ENCODE peak calls at places on chromosomes 11 and 22, in four cellular contexts. One of them, this sample, is unnamed. For H3K4me1, the result is how much of the 10 kb centered on the place peaks cover.

GRCh38 chr11:9446230-9446629 is 14.6 kb upstream of the ZNF143 start:
- DNase-seq in neural progenitor cell: no peak
- DNase-seq in heart left ventricle: no peak
- DNase-seq in spleen: no peak
- DNase-seq in this sample: no peak

GRCh38 chr11:110172666-110173065 is 79.5 kb downstream of the ZC3H12C start:
- DNase-seq in neural progenitor cell: no peak
- DNase-seq in heart left ventricle: no peak
- DNase-seq in spleen: no peak
- DNase-seq in this sample: no peak

GRCh38 chr11:58923300-58923788 is 15.9 kb upstream of the GLYATL1 start:
- DNase-seq in neural progenitor cell: peak
- DNase-seq in heart left ventricle: no peak
- DNase-seq in spleen: no peak
- DNase-seq in this sample: no peak

GRCh38 chr11:68582416-68583046 is 101.8 kb upstream of the GAL start:
- DNase-seq in neural progenitor cell: no peak
- DNase-seq in heart left ventricle: no peak
- DNase-seq in spleen: no peak
- DNase-seq in this sample: no peak

GRCh38 chr22:49946612-49947295 is 13.8 kb upstream of the PIM3 start:
- DNase-seq in neural progenitor cell: peak
- DNase-seq in heart left ventricle: no peak
- DNase-seq in spleen: no peak
- DNase-seq in this sample: no peak

GRCh38 chr22:48803171-48803992 is 1024.3 kb downstream of the BRD1 start:
- DNase-seq in neural progenitor cell: no peak
- DNase-seq in heart left ventricle: no peak
- DNase-seq in spleen: peak
- DNase-seq in this sample: no peak

GRCh38 chr22:20524004-20524481 is 16.6 kb downstream of the MED15 start:
- DNase-seq in neural progenitor cell: no peak
- DNase-seq in heart left ventricle: no peak
- DNase-seq in spleen: no peak
- DNase-seq in this sample: no peak

GRCh38 chr11:76209956-76210885 is 3.9 kb upstream of the WNT11 start:
- DNase-seq in neural progenitor cell: peak
- DNase-seq in heart left ventricle: peak
- DNase-seq in spleen: peak
- DNase-seq in this sample: peak

GRCh38 chr22:17172172-17172833 is 13.2 kb upstream of the HDHD5 start:
- DNase-seq in neural progenitor cell: no peak
- DNase-seq in heart left ventricle: peak
- DNase-seq in spleen: peak
- DNase-seq in this sample: no peak

GRCh38 chr11:114239632-114240224 is 56.5 kb upstream of the NNMT start:
- DNase-seq in neural progenitor cell: no peak
- DNase-seq in heart left ventricle: no peak
- DNase-seq in spleen: no peak
- DNase-seq in this sample: no peak

GRCh38 chr11:113986351-113987140 is 11.6 kb downstream of the HTR3A start:
- DNase-seq in neural progenitor cell: no peak
- DNase-seq in heart left ventricle: no peak
- DNase-seq in spleen: no peak
- DNase-seq in this sample: no peak

GRCh38 chr22:35477911-35478582 is 62.6 kb upstream of the RASD2 start:
- DNase-seq in neural progenitor cell: no peak
- DNase-seq in heart left ventricle: no peak
- DNase-seq in spleen: no peak
- DNase-seq in this sample: no peak

GRCh38 chr11:14422052-14422813 is 63.2 kb upstream of the RRAS2 start:
- DNase-seq in neural progenitor cell: peak
- DNase-seq in heart left ventricle: peak
- DNase-seq in spleen: peak
- DNase-seq in this sample: peak

GRCh38 chr22:25141994-25142620 is 57.6 kb upstream of the CRYBB3 start:
- DNase-seq in neural progenitor cell: peak
- DNase-seq in heart left ventricle: no peak
- DNase-seq in spleen: no peak
- DNase-seq in this sample: no peak

GRCh38 chr22:19357270-19358105 is 66.0 kb upstream of the CLTCL1 start:
- DNase-seq in neural progenitor cell: no peak
- DNase-seq in heart left ventricle: no peak
- DNase-seq in spleen: no peak
- DNase-seq in this sample: no peak

GRCh38 chr11:101866619-101867491 is 48.0 kb upstream of the CEP126 start:
- DNase-seq in neural progenitor cell: no peak
- DNase-seq in heart left ventricle: no peak
- DNase-seq in spleen: no peak
- DNase-seq in this sample: no peak

DNA sequence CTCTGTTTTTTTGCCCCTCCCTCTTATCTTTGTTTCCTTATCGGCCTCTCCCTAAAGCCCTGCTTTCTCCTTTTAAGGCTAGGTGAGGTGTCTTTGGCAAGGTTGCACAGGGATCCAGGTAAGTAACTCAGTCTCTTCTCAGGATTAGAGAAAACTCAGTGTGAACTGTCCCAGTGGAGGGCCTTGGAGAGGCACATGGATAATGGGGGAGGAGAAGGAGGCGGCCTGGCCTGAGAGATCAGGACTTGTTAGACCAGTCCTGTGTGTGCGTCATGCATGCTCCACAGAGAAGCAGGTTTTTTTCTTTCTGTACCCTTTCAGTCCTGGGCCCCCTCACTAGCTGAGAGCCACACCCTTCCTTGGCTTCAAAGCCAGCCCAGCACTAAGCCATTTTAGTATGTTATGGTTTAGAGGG is 19.9 kb downstream of the CTNND1 start:
- DNase-seq in neural progenitor cell: peak
- DNase-seq in heart left ventricle: no peak
- DNase-seq in spleen: no peak
- DNase-seq in this sample: no peak
- H3K4me1 ChIP-seq in neural progenitor cell: half or more
- H3K4me1 ChIP-seq in heart left ventricle: half or more
- H3K4me1 ChIP-seq in spleen: half or more
- H3K4me1 ChIP-seq in this sample: under half

GRCh38 chr11:48022445-48022844 is 42.1 kb downstream of the PTPRJ start:
- DNase-seq in neural progenitor cell: no peak
- DNase-seq in heart left ventricle: no peak
- DNase-seq in spleen: no peak
- DNase-seq in this sample: no peak
- H3K4me1 ChIP-seq in neural progenitor cell: under half
- H3K4me1 ChIP-seq in heart left ventricle: under half
- H3K4me1 ChIP-seq in spleen: half or more
- H3K4me1 ChIP-seq in this sample: under half

GRCh38 chr22:37026325-37026724 is 6.8 kb downstream of the MPST start:
- DNase-seq in neural progenitor cell: no peak
- DNase-seq in heart left ventricle: no peak
- DNase-seq in spleen: no peak
- DNase-seq in this sample: no peak

GRCh38 chr22:37025500-37026070 is 6.0 kb downstream of the MPST start:
- DNase-seq in neural progenitor cell: no peak
- DNase-seq in heart left ventricle: no peak
- DNase-seq in spleen: no peak
- DNase-seq in this sample: no peak

GRCh38 chr22:37028692-37029674 is 9.4 kb downstream of the MPST start:
- DNase-seq in neural progenitor cell: no peak
- DNase-seq in heart left ventricle: no peak
- DNase-seq in spleen: no peak
- DNase-seq in this sample: peak

GRCh38 chr22:37024339-37025157 is 5.0 kb downstream of the MPST start:
- DNase-seq in neural progenitor cell: no peak
- DNase-seq in heart left ventricle: no peak
- DNase-seq in spleen: no peak
- DNase-seq in this sample: no peak

DNA sequence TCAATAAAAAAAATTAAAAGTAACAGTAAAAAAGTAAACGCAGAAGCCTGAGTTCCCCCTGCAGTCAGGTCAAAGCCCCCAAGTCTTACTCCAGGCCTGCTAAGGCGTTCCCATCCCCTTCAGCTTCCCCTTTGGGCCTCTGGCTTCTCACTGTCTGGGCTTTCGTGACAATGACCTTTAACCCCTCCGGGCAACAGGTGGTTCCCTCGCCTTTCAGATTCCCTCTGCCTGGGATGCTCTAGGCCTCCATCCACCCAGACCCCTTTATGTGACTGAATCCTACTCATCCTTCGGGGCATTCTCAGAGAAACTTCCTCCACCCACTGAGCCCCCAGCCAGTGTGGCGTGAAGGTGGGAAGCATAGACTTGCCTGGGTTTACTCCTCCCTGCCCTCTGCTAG is 8.0 kb downstream of the MPST start:
- DNase-seq in neural progenitor cell: no peak
- DNase-seq in heart left ventricle: no peak
- DNase-seq in spleen: no peak
- DNase-seq in this sample: no peak
- H3K4me1 ChIP-seq in neural progenitor cell: under half
- H3K4me1 ChIP-seq in heart left ventricle: under half
- H3K4me1 ChIP-seq in spleen: under half
- H3K4me1 ChIP-seq in this sample: under half

DNA sequence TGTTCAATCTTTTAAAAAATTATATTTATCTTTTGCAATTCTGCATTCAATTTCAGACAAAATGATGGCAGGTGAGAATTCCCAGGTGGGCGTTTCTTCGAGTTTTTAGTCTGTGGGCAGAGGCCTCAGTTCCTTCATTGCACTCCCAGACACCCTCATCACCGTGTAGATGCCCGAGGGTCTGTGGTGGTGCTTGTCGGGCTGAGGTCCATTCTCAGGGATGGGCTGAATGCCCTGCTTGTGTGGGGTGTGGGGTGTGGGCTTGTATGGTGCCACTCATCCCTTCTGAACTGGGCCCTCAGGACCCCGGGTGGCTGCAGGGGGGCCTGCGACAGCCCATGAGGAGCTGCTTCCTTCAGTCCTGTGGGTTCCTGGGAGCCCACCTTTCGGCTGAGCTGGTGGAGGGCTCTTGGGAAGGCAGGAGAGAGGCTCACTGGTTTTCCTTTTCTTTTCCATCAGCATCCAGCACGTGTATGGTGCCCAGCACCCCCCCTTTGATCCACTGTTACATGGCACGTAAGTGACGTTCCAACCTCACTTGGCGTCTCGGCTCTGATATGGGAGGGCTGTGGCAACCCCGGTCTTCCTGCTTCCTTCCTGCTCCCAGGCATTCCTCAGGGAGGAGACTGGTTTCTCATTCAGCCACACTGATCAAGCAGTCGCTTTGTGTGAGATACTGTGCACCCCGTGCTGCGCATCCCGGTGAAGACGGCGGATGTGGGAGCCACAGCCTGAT is 29.8 kb downstream of the TBC1D22A start:
- DNase-seq in neural progenitor cell: no peak
- DNase-seq in heart left ventricle: no peak
- DNase-seq in spleen: peak
- DNase-seq in this sample: peak
- H3K4me1 ChIP-seq in neural progenitor cell: under half
- H3K4me1 ChIP-seq in heart left ventricle: under half
- H3K4me1 ChIP-seq in spleen: half or more
- H3K4me1 ChIP-seq in this sample: under half

GRCh38 chr11:45321031-45321595 is 35.0 kb upstream of the SYT13 start:
- DNase-seq in neural progenitor cell: no peak
- DNase-seq in heart left ventricle: no peak
- DNase-seq in spleen: no peak
- DNase-seq in this sample: no peak

GRCh38 chr11:45322891-45323597 is 36.9 kb upstream of the SYT13 start:
- DNase-seq in neural progenitor cell: no peak
- DNase-seq in heart left ventricle: no peak
- DNase-seq in spleen: no peak
- DNase-seq in this sample: no peak

GRCh38 chr11:45321669-45322068 is 35.5 kb upstream of the SYT13 start:
- DNase-seq in neural progenitor cell: no peak
- DNase-seq in heart left ventricle: no peak
- DNase-seq in spleen: no peak
- DNase-seq in this sample: no peak

GRCh38 chr11:45323598-45324249 is 37.6 kb upstream of the SYT13 start:
- DNase-seq in neural progenitor cell: no peak
- DNase-seq in heart left ventricle: no peak
- DNase-seq in spleen: no peak
- DNase-seq in this sample: no peak

DNA sequence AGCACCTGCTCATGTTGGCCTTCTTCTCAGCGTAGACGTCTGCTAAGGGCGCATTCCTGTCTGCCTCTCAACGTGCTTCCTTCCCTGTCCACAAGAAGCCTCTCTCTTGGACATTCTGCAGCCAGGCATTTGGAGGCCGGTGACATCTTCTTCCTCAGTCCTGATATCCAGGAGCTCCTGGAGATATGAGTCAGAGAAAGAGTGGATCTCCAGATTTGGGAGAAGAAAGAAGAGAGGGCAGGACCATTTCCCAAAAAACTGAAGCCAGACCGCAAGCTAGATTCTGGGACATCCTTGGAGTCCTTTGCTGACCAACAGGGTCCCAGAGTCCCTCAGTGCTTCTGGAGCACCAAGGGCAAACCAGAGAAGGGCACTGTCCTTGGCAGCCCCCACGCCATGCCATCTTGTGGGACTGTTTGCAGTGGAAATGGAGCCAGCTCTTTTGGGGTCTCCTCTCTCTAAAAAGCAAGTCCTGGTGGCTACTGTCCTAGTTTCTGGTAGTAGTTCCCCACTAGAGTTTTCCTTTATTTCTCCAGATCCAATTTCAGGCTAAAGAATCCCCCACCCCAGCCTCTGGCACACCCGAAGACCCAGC is 36.1 kb upstream of the SYT13 start:
- DNase-seq in neural progenitor cell: no peak
- DNase-seq in heart left ventricle: no peak
- DNase-seq in spleen: no peak
- DNase-seq in this sample: no peak
- H3K4me1 ChIP-seq in neural progenitor cell: under half
- H3K4me1 ChIP-seq in heart left ventricle: under half
- H3K4me1 ChIP-seq in spleen: under half
- H3K4me1 ChIP-seq in this sample: under half

GRCh38 chr11:115545811-115546210 is 41.6 kb upstream of the CADM1 start:
- DNase-seq in neural progenitor cell: no peak
- DNase-seq in heart left ventricle: no peak
- DNase-seq in spleen: no peak
- DNase-seq in this sample: no peak
- H3K4me1 ChIP-seq in neural progenitor cell: under half
- H3K4me1 ChIP-seq in heart left ventricle: under half
- H3K4me1 ChIP-seq in spleen: under half
- H3K4me1 ChIP-seq in this sample: under half

GRCh38 chr22:29914991-29915390 is 32.0 kb downstream of the MTMR3 start:
- DNase-seq in neural progenitor cell: no peak
- DNase-seq in heart left ventricle: no peak
- DNase-seq in spleen: no peak
- DNase-seq in this sample: no peak
- H3K4me1 ChIP-seq in neural progenitor cell: under half
- H3K4me1 ChIP-seq in heart left ventricle: half or more
- H3K4me1 ChIP-seq in spleen: half or more
- H3K4me1 ChIP-seq in this sample: under half